ENCODE peak calls at places on chromosomes 13 and 19, in four cellular contexts. P is fibroblast of mammary gland, N is BE2C, X is keratinocyte. D is an unnamed sample.

GRCh38 chr13:98785968-98786367 is 33.5 kb upstream of the SLC15A1 start:
- DNase-seq in P (no peak), N (no peak), X (no peak), D (peak; percentile 36)

GRCh38 chr19:6061420-6062130 is 48.7 kb downstream of the RFX2 start:
- DNase-seq in X (no peak), P (no peak), N (no peak), D (no peak)

GRCh38 chr19:46787331-46788100 is 878 bp downstream of the SLC1A5 start:
- DNase-seq in P (peak; percentile 68), X (no peak), N (peak; percentile 84), D (no peak)

GRCh38 chr19:51887522-51888498 is at the start of gene ZNF577:
- DNase-seq in X (peak; percentile 50), N (peak; percentile 92), P (peak; percentile 93), D (peak; percentile 41)

GRCh38 chr19:35994868-35995654 is at the start of gene SDHAF1:
- DNase-seq in P (peak; percentile 91), N (peak; percentile 96), X (peak; percentile 42), D (peak; percentile 37)

GRCh38 chr13:49302817-49303216 is 55.1 kb downstream of the CDADC1 start:
- DNase-seq in P (no peak), X (no peak), N (no peak), D (no peak)

GRCh38 chr19:17829855-17830566 is 8.7 kb upstream of the INSL3 start:
- DNase-seq in P (peak; percentile 44), X (peak; percentile 38), N (peak; percentile 84), D (no peak)

GRCh38 chr13:91058066-91058465 is 289.4 kb upstream of the MIR17HG start:
- DNase-seq in P (no peak), X (no peak), N (no peak), D (no peak)

GRCh38 chr19:29671393-29672076 is 6.3 kb downstream of the PLEKHF1 start:
- DNase-seq in N (no peak), X (peak; percentile 99), P (peak; percentile 66), D (peak; percentile 30)

GRCh38 chr19:17555929-17556813 is 722 bp downstream of the COLGALT1 start:
- DNase-seq in X (no peak), P (peak; percentile 83), N (peak; percentile 66), D (no peak)

GRCh38 chr19:10797078-10797477 is 38.9 kb downstream of the TMED1 start:
- DNase-seq in P (no peak), X (no peak), N (no peak), D (no peak)

GRCh38 chr19:55342044-55342531 is 2.4 kb downstream of the KMT5C start:
- DNase-seq in N (no peak), P (no peak), X (no peak), D (no peak)

GRCh38 chr19:55346725-55347441 is 7.2 kb downstream of the KMT5C start:
- DNase-seq in X (no peak), P (peak; percentile 25), N (no peak), D (no peak)

GRCh38 chr19:55345818-55346724 is 6.4 kb downstream of the KMT5C start:
- DNase-seq in N (peak; percentile 60), P (peak; percentile 80), X (no peak), D (no peak)

GRCh38 chr19:55345101-55345817 is 5.6 kb downstream of the KMT5C start:
- DNase-seq in P (no peak), N (no peak), X (no peak), D (no peak)

GRCh38 chr19:55344444-55344843 is 4.8 kb downstream of the KMT5C start:
- DNase-seq in X (no peak), P (no peak), N (peak; percentile 66), D (no peak)
- TF ChIP-seq CTCF in X (no peak), P (no peak), N (peak; percentile 25), D (no peak)

DNA sequence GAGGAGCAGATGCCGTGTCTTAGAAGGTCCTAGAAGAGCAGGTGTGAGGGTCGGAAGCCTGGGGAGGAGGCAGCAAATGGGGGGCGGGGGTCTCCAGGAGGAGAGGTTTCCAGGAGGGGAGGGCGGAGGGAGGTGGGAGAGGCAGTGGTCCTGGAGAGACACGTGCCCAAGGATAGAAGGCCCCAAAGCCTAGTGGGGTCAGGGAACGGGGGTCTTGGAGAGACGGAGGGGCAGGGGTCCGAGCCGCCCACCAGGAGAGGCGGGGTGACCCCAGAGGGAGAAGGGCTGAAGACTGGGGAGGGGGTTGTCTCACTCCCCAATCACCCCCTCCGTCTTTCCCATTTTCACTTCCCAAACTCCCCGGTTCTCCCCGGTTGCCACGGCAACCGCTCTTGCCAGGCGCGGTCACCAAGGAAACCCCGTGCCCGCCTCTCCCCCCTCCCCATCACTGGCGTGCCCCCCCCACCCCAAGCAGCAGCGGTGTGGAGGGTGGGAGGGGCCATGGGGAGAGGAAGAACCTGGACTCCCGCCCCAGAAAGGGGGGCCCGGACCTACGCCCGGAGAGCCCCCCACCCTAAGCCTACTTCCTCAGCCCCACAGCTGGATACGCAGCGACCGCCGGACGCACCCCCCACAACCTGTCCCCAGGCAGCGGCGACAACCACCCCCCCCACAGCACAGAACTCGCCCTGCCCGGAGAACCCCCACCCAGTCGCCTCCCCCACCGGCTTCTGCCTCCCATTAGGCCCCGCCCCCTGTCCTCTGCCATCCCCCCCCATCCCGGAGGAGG is 988 bp downstream of the LRRC4B start:
- DNase-seq in P (no peak), X (no peak), N (no peak), D (no peak)
- H3K4me3 ChIP-seq in P (no peak overlapping the region), X (no peak overlapping the region), N (no peak overlapping the region), D (no peak overlapping the region)

GRCh38 chr19:7067716-7068115 is 1.8 kb upstream of the ZNF557 start:
- DNase-seq in P (no peak), X (no peak), N (no peak), D (no peak)
- TF ChIP-seq CTCF in P (no peak), X (no peak), N (no peak), D (no peak)

GRCh38 chr19:50820549-50821247 is 2.9 kb downstream of the KLK1 start:
- DNase-seq in P (no peak), N (peak; percentile 38), X (no peak), D (no peak)

GRCh38 chr19:50821248-50821612 is 2.4 kb downstream of the KLK1 start:
- DNase-seq in X (no peak), N (no peak), P (no peak), D (no peak)

GRCh38 chr19:50821622-50822021 is 2.0 kb downstream of the KLK1 start:
- DNase-seq in P (no peak), X (no peak), N (no peak), D (no peak)

GRCh38 chr19:50823389-50824042 is at the start of gene KLK1:
- DNase-seq in P (no peak), X (no peak), N (no peak), D (no peak)

GRCh38 chr19:50822661-50823208 is 852 bp downstream of the KLK1 start:
- DNase-seq in P (no peak), X (no peak), N (no peak), D (no peak)
- H3K4me3 ChIP-seq in P (no peak overlapping the region), X (no peak overlapping the region), N (no peak overlapping the region), D (no peak overlapping the region)

DNA sequence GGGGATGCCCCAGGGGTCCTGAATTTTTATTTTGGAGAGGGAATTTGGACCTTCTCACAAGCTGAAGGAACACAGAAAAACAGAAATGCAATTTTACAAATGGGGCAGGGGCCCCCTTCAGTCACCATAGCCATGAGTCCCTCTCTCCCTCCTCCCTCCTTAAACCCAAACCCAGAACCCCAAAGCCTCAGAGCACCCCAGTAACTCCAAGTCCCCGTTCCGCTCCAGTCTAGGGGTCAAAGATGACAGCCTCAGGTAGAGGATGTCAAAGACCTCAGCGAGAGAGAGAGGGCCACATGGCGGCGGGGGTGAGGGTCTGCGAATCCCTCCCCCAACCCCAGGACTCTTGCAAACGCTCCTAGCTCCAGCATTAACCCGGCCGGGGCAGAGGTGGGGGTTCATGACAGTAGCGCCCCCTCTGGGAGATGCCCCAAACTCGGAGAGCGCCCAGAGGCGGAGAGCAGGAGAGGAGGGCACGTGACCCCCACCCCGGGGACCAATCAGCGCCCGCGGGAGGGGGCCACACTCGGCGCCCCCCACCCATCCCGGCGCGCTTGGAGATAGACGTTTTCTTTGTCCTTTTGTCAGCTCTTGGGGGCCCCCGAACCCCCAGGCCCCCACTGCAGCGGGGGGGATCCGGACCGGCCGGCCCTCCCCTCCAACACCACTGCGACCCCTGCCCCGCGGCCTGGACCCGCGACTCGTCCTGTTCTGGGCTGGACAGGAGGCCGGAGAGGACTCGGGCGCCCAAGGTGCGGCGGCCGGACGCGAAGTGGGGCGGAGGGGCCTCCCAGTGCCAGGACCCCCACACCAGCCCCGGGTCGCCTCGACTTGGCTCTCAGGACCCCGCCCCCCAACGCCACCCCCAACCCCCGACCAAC is 20.8 kb upstream of the SEMA6B start:
- DNase-seq in P (no peak), X (no peak), N (no peak), D (no peak)
- TF ChIP-seq CTCF in P (no peak), X (no peak), N (no peak), D (no peak)

D was measured in epithelial cell of proximal tubule.